ENCODE peak calls at places on chromosomes 1 and 21, in nine cellular contexts. A is MM.1S, S is transverse colon, H is heart right ventricle, R is stomach, Z is neural progenitor cell, T is dorsolateral prefrontal cortex, B is bronchial epithelial cell, J is PC-3. G is an unnamed sample.

GRCh38 chr1:201310986-201311355 is 27.7 kb downstream of the PKP1 start:
- DNase-seq in A (no peak), S (no peak), H (peak), R (no peak), Z (no peak), T (no peak), B (peak), J (peak), G (no peak)

GRCh38 chr1:12433323-12434053 is 184.5 kb downstream of the DHRS3 start:
- DNase-seq in A (no peak), S (peak), H (peak), R (peak), Z (peak), T (no peak), B (no peak), J (peak), G (no peak)

GRCh38 chr1:219304227-219305226 is 130.8 kb downstream of the LYPLAL1 start:
- DNase-seq in A (no peak), S (no peak), H (peak), R (no peak), Z (no peak), T (no peak), B (peak), J (peak), G (no peak)

GRCh38 chr1:174954686-174955669 is 44.8 kb upstream of the CACYBP start:
- DNase-seq in A (peak), S (no peak), H (no peak), R (no peak), Z (no peak), T (no peak), B (no peak), J (no peak), G (no peak)

GRCh38 chr1:91747666-91748065 is 138.3 kb downstream of the TGFBR3 start:
- DNase-seq in A (no peak), S (no peak), H (no peak), R (no peak), Z (no peak), T (no peak), B (no peak), J (no peak), G (no peak)

GRCh38 chr1:227744668-227745067 is 9.4 kb downstream of the SNAP47 start:
- DNase-seq in A (no peak), S (peak), H (no peak), R (no peak), Z (no peak), T (no peak), B (no peak), J (no peak), G (no peak)

GRCh38 chr1:231013391-231014015 is 26.6 kb downstream of the FAM89A start:
- DNase-seq in A (no peak), S (no peak), H (no peak), R (no peak), Z (no peak), T (no peak), B (peak), J (peak), G (no peak)

GRCh38 chr1:99603699-99604595 is 42.0 kb upstream of the PALMD start:
- DNase-seq in A (no peak), S (no peak), H (no peak), R (no peak), Z (no peak), T (no peak), B (no peak), J (no peak), G (no peak)

GRCh38 chr21:34775793-34776192 is 107.0 kb downstream of the CLIC6 start:
- DNase-seq in A (no peak), S (no peak), H (no peak), R (no peak), Z (no peak), T (no peak), B (no peak), J (peak), G (no peak)

GRCh38 chr21:38126677-38127271 is 130.0 kb upstream of the KCNJ15 start:
- DNase-seq in A (peak), S (peak), H (peak), R (peak), Z (peak), T (no peak), B (peak), J (peak), G (peak)

GRCh38 chr1:36705629-36706028 is 222.9 kb upstream of the CSF3R start:
- DNase-seq in A (no peak), S (no peak), H (no peak), R (no peak), Z (no peak), T (peak), B (no peak), J (no peak), G (no peak)

GRCh38 chr1:30847358-30847972 is 61.1 kb downstream of the SDC3 start:
- DNase-seq in A (no peak), S (peak), H (peak), R (peak), Z (peak), T (peak), B (no peak), J (no peak), G (no peak)

GRCh38 chr1:167966050-167966449 is 29.2 kb upstream of the MPC2 start:
- DNase-seq in A (no peak), S (no peak), H (no peak), R (no peak), Z (no peak), T (no peak), B (no peak), J (no peak), G (no peak)

GRCh38 chr1:56107278-56107643 is 472.1 kb downstream of the PLPP3 start:
- DNase-seq in A (no peak), S (no peak), H (no peak), R (no peak), Z (no peak), T (no peak), B (no peak), J (no peak), G (no peak)

GRCh38 chr1:10768552-10768951 is 27.9 kb downstream of the CASZ1 start:
- DNase-seq in A (no peak), S (no peak), H (no peak), R (no peak), Z (no peak), T (no peak), B (no peak), J (no peak), G (no peak)

GRCh38 chr1:21624577-21625389 is 44.4 kb downstream of the RAP1GAP start:
- DNase-seq in A (no peak), S (no peak), H (no peak), R (peak), Z (no peak), T (no peak), B (no peak), J (no peak), G (no peak)

GRCh38 chr1:204384636-204385354 is 25.1 kb upstream of the PLEKHA6 start:
- DNase-seq in A (no peak), S (no peak), H (peak), R (peak), Z (no peak), T (no peak), B (peak), J (peak), G (no peak)

GRCh38 chr1:47406966-47407365 is 9.1 kb upstream of the FOXE3 start:
- DNase-seq in A (no peak), S (no peak), H (no peak), R (no peak), Z (no peak), T (no peak), B (no peak), J (no peak), G (no peak)

GRCh38 chr1:9047019-9047418 is 20.8 kb upstream of the SLC2A7 start:
- DNase-seq in A (peak), S (no peak), H (no peak), R (no peak), Z (no peak), T (no peak), B (no peak), J (no peak), G (no peak)

GRCh38 chr21:33059319-33059894 is 10.5 kb upstream of the OLIG1 start:
- DNase-seq in A (peak), S (no peak), H (no peak), R (no peak), Z (no peak), T (no peak), B (peak), J (no peak), G (peak)

GRCh38 chr1:40337448-40337847 is 20.4 kb upstream of the COL9A2 start:
- DNase-seq in A (no peak), S (no peak), H (no peak), R (no peak), Z (no peak), T (no peak), B (no peak), J (no peak), G (no peak)

GRCh38 chr1:31795801-31796621 is 19.8 kb downstream of the SPOCD1 start:
- DNase-seq in A (no peak), S (peak), H (no peak), R (peak), Z (no peak), T (peak), B (peak), J (peak), G (no peak)

GRCh38 chr1:37989381-37989930 is 366 bp downstream of the SF3A3 start:
- DNase-seq in A (peak), S (peak), H (no peak), R (no peak), Z (peak), T (no peak), B (peak), J (peak), G (peak)

GRCh38 chr1:200877839-200878551 is 5.2 kb downstream of the GPR25 start:
- DNase-seq in A (no peak), S (no peak), H (no peak), R (no peak), Z (no peak), T (no peak), B (no peak), J (no peak), G (peak)

GRCh38 chr1:224852901-224853568 is 76.4 kb upstream of the DNAH14 start:
- DNase-seq in A (peak), S (no peak), H (no peak), R (no peak), Z (peak), T (no peak), B (peak), J (peak), G (peak)

GRCh38 chr1:77200297-77200696 is 18.9 kb downstream of the PIGK start:
- DNase-seq in A (no peak), S (no peak), H (no peak), R (no peak), Z (no peak), T (no peak), B (no peak), J (no peak), G (no peak)

GRCh38 chr1:181397841-181398240 is 85.5 kb upstream of the CACNA1E start:
- DNase-seq in A (peak), S (no peak), H (no peak), R (no peak), Z (no peak), T (no peak), B (no peak), J (no peak), G (peak)

GRCh38 chr1:164895026-164895907 is 336.3 kb downstream of the PBX1 start:
- DNase-seq in A (no peak), S (no peak), H (no peak), R (no peak), Z (no peak), T (no peak), B (peak), J (peak), G (no peak)

GRCh38 chr1:164886101-164886500 is 327.1 kb downstream of the PBX1 start:
- DNase-seq in A (no peak), S (no peak), H (no peak), R (no peak), Z (no peak), T (no peak), B (peak), J (peak), G (no peak)

GRCh38 chr1:164891615-164892014 is 332.6 kb downstream of the PBX1 start:
- DNase-seq in A (no peak), S (no peak), H (no peak), R (no peak), Z (no peak), T (no peak), B (no peak), J (peak), G (no peak)
- TF ChIP-seq CTCF in A (no peak), S (no peak), H (no peak), R (no peak), Z (no peak), T (no peak), B (no peak), J (no peak), G (no peak)

GRCh38 chr21:28832715-28833061 is 160.0 kb downstream of the LTN1 start:
- DNase-seq in A (no peak), S (no peak), H (no peak), R (no peak), Z (no peak), T (no peak), B (no peak), J (no peak), G (no peak)
- H3K4me3 ChIP-seq in A (no peak), S (no peak), H (no peak), R (no peak), Z (no peak), T (no peak), B (no peak), J (no peak), G (no peak)

DNA sequence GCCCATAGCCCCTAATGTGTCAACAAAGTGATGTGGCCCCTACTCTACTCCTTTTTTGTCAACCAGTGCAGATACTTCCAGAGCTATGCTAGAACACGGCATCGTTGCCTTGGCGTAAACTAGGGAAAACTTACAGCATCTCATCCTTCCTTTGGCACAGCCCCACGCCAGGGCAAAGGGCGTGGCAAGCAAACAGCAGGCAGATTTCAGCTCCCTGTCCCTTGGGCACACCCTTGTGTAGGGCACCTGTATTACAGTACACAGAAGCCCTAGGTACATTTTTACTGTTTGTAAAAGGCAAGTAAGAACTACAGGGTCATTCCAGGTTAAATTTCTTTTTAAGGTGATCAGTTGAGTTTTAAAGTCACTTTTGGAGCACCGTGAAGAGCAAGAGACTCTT is 29.3 kb downstream of the PRDX6 start:
- DNase-seq in A (peak), S (peak), H (no peak), R (peak), Z (no peak), T (no peak), B (no peak), J (peak), G (peak)
- TF ChIP-seq CTCF in A (peak), S (peak), H (no peak), R (no peak), Z (peak), T (no peak), B (peak), J (peak), G (peak)

GRCh38 chr21:44487831-44488230 is 32.5 kb downstream of the LRRC3 start:
- DNase-seq in A (no peak), S (no peak), H (no peak), R (no peak), Z (peak), T (no peak), B (no peak), J (peak), G (peak)
- H3K4me3 ChIP-seq in A (no peak), S (no peak), H (no peak), R (no peak), Z (no peak), T (no peak), B (no peak), J (no peak), G (no peak)

GRCh38 chr1:54945393-54945936 is 35.0 kb upstream of the TMEM61 start:
- DNase-seq in A (no peak), S (peak), H (no peak), R (peak), Z (no peak), T (no peak), B (peak), J (peak), G (no peak)
- TF ChIP-seq CTCF in A (no peak), S (no peak), H (no peak), R (no peak), Z (no peak), T (no peak), B (no peak), J (peak), G (no peak)

GRCh38 chr1:39269349-39269748 is 64.9 kb downstream of the MACF1 start:
- DNase-seq in A (no peak), S (no peak), H (no peak), R (no peak), Z (no peak), T (no peak), B (no peak), J (no peak), G (no peak)

GRCh38 chr1:39268112-39268581 is 63.7 kb downstream of the MACF1 start:
- DNase-seq in A (peak), S (peak), H (peak), R (no peak), Z (peak), T (no peak), B (peak), J (no peak), G (peak)

GRCh38 chr1:39270368-39270767 is 65.9 kb downstream of the MACF1 start:
- DNase-seq in A (no peak), S (no peak), H (no peak), R (no peak), Z (no peak), T (no peak), B (no peak), J (no peak), G (no peak)

GRCh38 chr1:39268906-39269305 is 64.4 kb downstream of the MACF1 start:
- DNase-seq in A (no peak), S (no peak), H (no peak), R (no peak), Z (peak), T (no peak), B (peak), J (no peak), G (no peak)

GRCh38 chr1:39269791-39270342 is 65.4 kb downstream of the MACF1 start:
- DNase-seq in A (peak), S (peak), H (no peak), R (no peak), Z (peak), T (no peak), B (no peak), J (no peak), G (peak)
- H3K4me3 ChIP-seq in A (peak), S (no peak), H (no peak), R (peak), Z (peak), T (peak), B (no peak), J (no peak), G (peak)

GRCh38 chr1:234884701-234885100 is 243.9 kb downstream of the TOMM20 start:
- DNase-seq in A (no peak), S (no peak), H (no peak), R (no peak), Z (no peak), T (no peak), B (no peak), J (no peak), G (no peak)
- TF ChIP-seq CTCF in A (no peak), S (no peak), H (no peak), R (no peak), Z (no peak), T (no peak), B (no peak), J (no peak), G (no peak)

GRCh38 chr1:24047101-24047459 is 64.9 kb downstream of the MYOM3 start:
- DNase-seq in A (no peak), S (peak), H (peak), R (no peak), Z (no peak), T (no peak), B (peak), J (peak), G (no peak)
- H3K4me3 ChIP-seq in A (no peak), S (no peak), H (no peak), R (no peak), Z (no peak), T (no peak), B (no peak), J (peak), G (no peak)

GRCh38 chr1:43919906-43920305 is 13.7 kb upstream of the ARTN start:
- DNase-seq in A (no peak), S (no peak), H (no peak), R (no peak), Z (no peak), T (no peak), B (no peak), J (no peak), G (no peak)

GRCh38 chr1:43924516-43924915 is 9.1 kb upstream of the ARTN start:
- DNase-seq in A (no peak), S (no peak), H (no peak), R (no peak), Z (no peak), T (no peak), B (peak), J (peak), G (no peak)

GRCh38 chr1:43921022-43921421 is 12.6 kb upstream of the ARTN start:
- DNase-seq in A (no peak), S (no peak), H (no peak), R (no peak), Z (no peak), T (no peak), B (no peak), J (no peak), G (no peak)
- TF ChIP-seq CTCF in A (no peak), S (no peak), H (no peak), R (no peak), Z (no peak), T (no peak), B (no peak), J (no peak), G (no peak)

GRCh38 chr1:217135569-217135915 is 412.3 kb upstream of the ESRRG start:
- DNase-seq in A (peak), S (no peak), H (no peak), R (no peak), Z (peak), T (no peak), B (no peak), J (no peak), G (no peak)
- H3K4me3 ChIP-seq in A (peak), S (peak), H (peak), R (peak), Z (peak), T (peak), B (peak), J (peak), G (peak)